ENCODE peak calls at places on chromosome 2, in six cellular contexts. One of them, this sample, is unnamed.

GRCh38 chr2:165074884-165075283 is 119.6 kb upstream of the SLC38A11 start:
- DNase-seq in MCF 10A: no peak
- DNase-seq in GM06990: no peak
- DNase-seq in BE2C: no peak
- DNase-seq in GM23338: no peak
- DNase-seq in fibroblast of pulmonary artery: no peak
- DNase-seq in this sample: no peak

GRCh38 chr2:15939556-15939853 is 845 bp upstream of the MYCN start:
- DNase-seq in fibroblast of pulmonary artery: no peak
- DNase-seq in GM06990: no peak
- DNase-seq in MCF 10A: no peak
- DNase-seq in GM23338: no peak
- DNase-seq in BE2C: peak
- DNase-seq in this sample: no peak

GRCh38 chr2:74778381-74779371 is 55.3 kb upstream of the HK2 start:
- DNase-seq in GM06990: no peak
- DNase-seq in GM23338: peak
- DNase-seq in BE2C: peak
- DNase-seq in fibroblast of pulmonary artery: peak
- DNase-seq in MCF 10A: no peak
- DNase-seq in this sample: no peak

GRCh38 chr2:237692601-237693079 is 65.3 kb downstream of the LRRFIP1 start:
- DNase-seq in MCF 10A: peak
- DNase-seq in BE2C: peak
- DNase-seq in GM23338: peak
- DNase-seq in GM06990: no peak
- DNase-seq in fibroblast of pulmonary artery: no peak
- DNase-seq in this sample: no peak

GRCh38 chr2:144211826-144212225 is 308.1 kb downstream of the ZEB2 start:
- DNase-seq in fibroblast of pulmonary artery: peak
- DNase-seq in GM23338: no peak
- DNase-seq in BE2C: no peak
- DNase-seq in MCF 10A: peak
- DNase-seq in GM06990: no peak
- DNase-seq in this sample: no peak

GRCh38 chr2:207833265-207833751 is 63.6 kb upstream of the FZD5 start:
- DNase-seq in GM06990: no peak
- DNase-seq in GM23338: no peak
- DNase-seq in fibroblast of pulmonary artery: no peak
- DNase-seq in MCF 10A: no peak
- DNase-seq in BE2C: no peak
- DNase-seq in this sample: no peak

GRCh38 chr2:207513577-207514257 is 16.0 kb upstream of the CREB1 start:
- DNase-seq in GM06990: no peak
- DNase-seq in BE2C: no peak
- DNase-seq in MCF 10A: peak
- DNase-seq in fibroblast of pulmonary artery: peak
- DNase-seq in GM23338: no peak
- DNase-seq in this sample: no peak

GRCh38 chr2:66489433-66489832 is 54.5 kb downstream of the MEIS1 start:
- DNase-seq in GM23338: no peak
- DNase-seq in GM06990: no peak
- DNase-seq in fibroblast of pulmonary artery: no peak
- DNase-seq in BE2C: no peak
- DNase-seq in MCF 10A: no peak
- DNase-seq in this sample: no peak

GRCh38 chr2:222193328-222194008 is 105.3 kb downstream of the PAX3 start:
- DNase-seq in fibroblast of pulmonary artery: no peak
- DNase-seq in GM23338: no peak
- DNase-seq in MCF 10A: peak
- DNase-seq in GM06990: no peak
- DNase-seq in BE2C: no peak
- DNase-seq in this sample: no peak

GRCh38 chr2:68466361-68466777 is 725 bp downstream of the FBXO48 start:
- DNase-seq in MCF 10A: peak
- DNase-seq in fibroblast of pulmonary artery: peak
- DNase-seq in GM23338: no peak
- DNase-seq in BE2C: no peak
- DNase-seq in GM06990: no peak
- DNase-seq in this sample: no peak

GRCh38 chr2:37855283-37856041 is 69.6 kb upstream of the RMDN2 start:
- DNase-seq in GM23338: no peak
- DNase-seq in BE2C: peak
- DNase-seq in MCF 10A: no peak
- DNase-seq in GM06990: no peak
- DNase-seq in fibroblast of pulmonary artery: peak
- DNase-seq in this sample: no peak

GRCh38 chr2:177212895-177213856 is 582 bp downstream of the HNRNPA3 start:
- DNase-seq in GM23338: peak
- DNase-seq in fibroblast of pulmonary artery: peak
- DNase-seq in BE2C: peak
- DNase-seq in GM06990: peak
- DNase-seq in MCF 10A: peak
- DNase-seq in this sample: peak

GRCh38 chr2:217795706-217796465 is 206.9 kb downstream of the TNS1 start:
- DNase-seq in GM06990: no peak
- DNase-seq in fibroblast of pulmonary artery: no peak
- DNase-seq in GM23338: no peak
- DNase-seq in BE2C: no peak
- DNase-seq in MCF 10A: no peak
- DNase-seq in this sample: no peak

GRCh38 chr2:13682878-13683277 is 949.6 kb upstream of the LRATD1 start:
- DNase-seq in BE2C: peak
- DNase-seq in fibroblast of pulmonary artery: peak
- DNase-seq in GM23338: peak
- DNase-seq in GM06990: no peak
- DNase-seq in MCF 10A: peak
- DNase-seq in this sample: no peak

GRCh38 chr2:148927010-148927409 is 52.0 kb downstream of the KIF5C start:
- DNase-seq in MCF 10A: no peak
- DNase-seq in GM23338: no peak
- DNase-seq in GM06990: peak
- DNase-seq in fibroblast of pulmonary artery: no peak
- DNase-seq in BE2C: no peak
- DNase-seq in this sample: no peak

GRCh38 chr2:30231726-30232026 is 342 bp downstream of the LBH start:
- DNase-seq in fibroblast of pulmonary artery: no peak
- DNase-seq in GM23338: no peak
- DNase-seq in BE2C: no peak
- DNase-seq in GM06990: no peak
- DNase-seq in MCF 10A: no peak
- DNase-seq in this sample: no peak

GRCh38 chr2:200406379-200406778 is 99.9 kb downstream of the SPATS2L start:
- DNase-seq in GM23338: no peak
- DNase-seq in BE2C: no peak
- DNase-seq in fibroblast of pulmonary artery: peak
- DNase-seq in MCF 10A: no peak
- DNase-seq in GM06990: no peak
- DNase-seq in this sample: no peak

GRCh38 chr2:149410701-149411484 is 80.5 kb downstream of the LYPD6 start:
- DNase-seq in GM06990: no peak
- DNase-seq in fibroblast of pulmonary artery: no peak
- DNase-seq in GM23338: no peak
- DNase-seq in BE2C: no peak
- DNase-seq in MCF 10A: peak
- DNase-seq in this sample: no peak

GRCh38 chr2:224040753-224041152 is 1.7 kb upstream of the SERPINE2 start:
- DNase-seq in BE2C: no peak
- DNase-seq in MCF 10A: no peak
- DNase-seq in GM23338: no peak
- DNase-seq in fibroblast of pulmonary artery: no peak
- DNase-seq in GM06990: no peak
- DNase-seq in this sample: no peak

GRCh38 chr2:53786371-53787254 is at the start of the genes ASB3 and ERLEC1:
- DNase-seq in BE2C: peak
- DNase-seq in fibroblast of pulmonary artery: peak
- DNase-seq in GM23338: peak
- DNase-seq in MCF 10A: peak
- DNase-seq in GM06990: peak
- DNase-seq in this sample: peak

GRCh38 chr2:21633531-21634310 is 510.0 kb downstream of the TDRD15 start:
- DNase-seq in fibroblast of pulmonary artery: no peak
- DNase-seq in GM23338: peak
- DNase-seq in MCF 10A: no peak
- DNase-seq in BE2C: peak
- DNase-seq in GM06990: no peak
- DNase-seq in this sample: no peak
- TF ChIP-seq CTCF in fibroblast of pulmonary artery: no peak
- TF ChIP-seq CTCF in GM23338: no peak
- TF ChIP-seq CTCF in MCF 10A: no peak
- TF ChIP-seq CTCF in BE2C: peak
- TF ChIP-seq CTCF in GM06990: no peak
- TF ChIP-seq CTCF in this sample: no peak

GRCh38 chr2:158755738-158756137 is 39.4 kb upstream of the DAPL1 start:
- DNase-seq in GM06990: no peak
- DNase-seq in GM23338: peak
- DNase-seq in BE2C: no peak
- DNase-seq in fibroblast of pulmonary artery: no peak
- DNase-seq in MCF 10A: peak
- DNase-seq in this sample: no peak
- TF ChIP-seq CTCF in GM06990: peak
- TF ChIP-seq CTCF in GM23338: peak
- TF ChIP-seq CTCF in BE2C: peak
- TF ChIP-seq CTCF in fibroblast of pulmonary artery: peak
- TF ChIP-seq CTCF in MCF 10A: peak
- TF ChIP-seq CTCF in this sample: peak

GRCh38 chr2:162232611-162233115 is 10.6 kb downstream of the FAP start:
- DNase-seq in GM23338: no peak
- DNase-seq in fibroblast of pulmonary artery: no peak
- DNase-seq in GM06990: no peak
- DNase-seq in MCF 10A: no peak
- DNase-seq in BE2C: no peak
- DNase-seq in this sample: no peak

GRCh38 chr2:162232027-162232426 is 11.2 kb downstream of the FAP start:
- DNase-seq in BE2C: no peak
- DNase-seq in fibroblast of pulmonary artery: no peak
- DNase-seq in MCF 10A: no peak
- DNase-seq in GM06990: no peak
- DNase-seq in GM23338: no peak
- DNase-seq in this sample: no peak

GRCh38 chr2:162230761-162231160 is 12.5 kb downstream of the FAP start:
- DNase-seq in GM06990: no peak
- DNase-seq in BE2C: no peak
- DNase-seq in MCF 10A: no peak
- DNase-seq in fibroblast of pulmonary artery: no peak
- DNase-seq in GM23338: no peak
- DNase-seq in this sample: no peak

GRCh38 chr2:162221064-162221463 is 22.2 kb downstream of the FAP start:
- DNase-seq in GM23338: peak
- DNase-seq in GM06990: peak
- DNase-seq in MCF 10A: peak
- DNase-seq in fibroblast of pulmonary artery: peak
- DNase-seq in BE2C: peak
- DNase-seq in this sample: peak

DNA sequence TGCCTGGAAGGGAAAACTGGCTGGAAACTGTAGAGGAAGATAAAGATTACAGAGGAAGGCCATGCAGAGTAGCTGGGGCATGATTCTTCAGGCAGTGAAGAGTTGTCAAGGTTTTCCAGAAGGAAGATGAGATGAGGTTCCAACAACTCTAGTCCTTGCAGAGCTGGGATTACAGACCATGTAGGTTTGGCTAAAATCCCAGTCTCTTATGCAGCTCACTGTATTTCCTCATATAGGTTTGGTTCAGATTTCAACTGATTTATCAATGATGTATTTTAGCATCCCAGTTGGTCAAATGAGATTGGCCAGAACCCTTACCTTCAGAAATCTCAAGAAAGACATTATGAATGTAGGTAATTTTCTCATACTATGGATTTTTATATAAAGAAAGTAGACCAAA is 16.4 kb downstream of the FAP start:
- DNase-seq in GM23338: no peak
- DNase-seq in BE2C: no peak
- DNase-seq in MCF 10A: no peak
- DNase-seq in fibroblast of pulmonary artery: no peak
- DNase-seq in GM06990: no peak
- DNase-seq in this sample: no peak
- TF ChIP-seq CTCF in GM23338: no peak
- TF ChIP-seq CTCF in BE2C: no peak
- TF ChIP-seq CTCF in MCF 10A: no peak
- TF ChIP-seq CTCF in fibroblast of pulmonary artery: no peak
- TF ChIP-seq CTCF in GM06990: no peak
- TF ChIP-seq CTCF in this sample: no peak

GRCh38 chr2:130355578-130356431 is at the start of gene PTPN18:
- DNase-seq in BE2C: peak
- DNase-seq in MCF 10A: peak
- DNase-seq in GM06990: peak
- DNase-seq in fibroblast of pulmonary artery: peak
- DNase-seq in GM23338: peak
- DNase-seq in this sample: peak
- TF ChIP-seq CTCF in BE2C: peak
- TF ChIP-seq CTCF in MCF 10A: peak
- TF ChIP-seq CTCF in GM06990: no peak
- TF ChIP-seq CTCF in fibroblast of pulmonary artery: peak
- TF ChIP-seq CTCF in GM23338: peak
- TF ChIP-seq CTCF in this sample: peak

DNA sequence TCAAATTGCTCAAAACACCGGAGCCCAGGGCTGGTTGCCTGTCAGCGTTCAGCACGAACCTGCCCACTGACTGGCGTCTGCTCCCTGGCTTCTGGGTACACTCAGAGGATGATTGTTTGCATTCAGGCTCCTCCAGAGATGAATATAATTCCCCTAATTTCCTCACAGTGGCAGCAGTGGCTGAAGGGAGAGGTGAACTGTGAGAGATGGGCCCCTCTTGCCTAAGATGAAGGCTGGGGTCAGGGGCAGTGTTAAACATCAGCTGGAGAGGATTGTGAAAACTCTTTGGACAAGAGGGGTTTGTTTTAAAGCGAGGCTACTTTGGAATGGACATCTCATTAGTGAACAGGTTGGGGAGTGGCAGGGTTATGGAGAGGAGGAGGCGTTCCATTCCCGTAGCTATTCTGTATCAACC is 31.0 kb downstream of the TCF7L1 start:
- DNase-seq in MCF 10A: no peak
- DNase-seq in GM06990: no peak
- DNase-seq in fibroblast of pulmonary artery: no peak
- DNase-seq in BE2C: peak
- DNase-seq in GM23338: no peak
- DNase-seq in this sample: peak
- TF ChIP-seq CTCF in MCF 10A: no peak
- TF ChIP-seq CTCF in GM06990: no peak
- TF ChIP-seq CTCF in fibroblast of pulmonary artery: no peak
- TF ChIP-seq CTCF in BE2C: no peak
- TF ChIP-seq CTCF in GM23338: no peak
- TF ChIP-seq CTCF in this sample: peak

This sample was measured in Caco-2.